ENCODE peak calls at places on chromosomes 3 and 15, in seven cellular contexts. One of them, this sample, is unnamed.

GRCh38 chr15:31887246-31887645 is 143.1 kb upstream of the CHRNA7 start:
- DNase-seq in caudate nucleus: no peak
- DNase-seq in GM12865: no peak
- DNase-seq in activated CD8-positive, alpha-beta memory T cell treated with anti-CD3 and anti-CD28 coated beads, Interleukin-2, amount 50 U/mL, for 4 hours: no peak
- DNase-seq in activated T-helper 1 cell treated with anti-CD3 and anti-CD28 coated beads, Interleukin-12 subunit alpha, Interleukin-12 subunit beta, Interleukin-2, Interleukin-4 antibody, amounts not matched to agents 30 ng/mL and 10 ng/mL and 1 ng/mL, durations not matched to agents 14 hours and 24 hours and 36 hours: no peak
- DNase-seq in stimulated activated effector memory CD8-positive, alpha-beta T cell treated with anti-CD3 and anti-CD28 coated beads, Interleukin-12 subunit alpha, Interleukin-12 subunit beta, amount 100 ng/mL, for 72 hours: no peak
- DNase-seq in NCI-H2081: no peak
- DNase-seq in this sample: no peak

GRCh38 chr3:177141899-177142651 is 55.2 kb downstream of the TBL1XR1 start:
- DNase-seq in stimulated activated effector memory CD8-positive, alpha-beta T cell treated with anti-CD3 and anti-CD28 coated beads, Interleukin-12 subunit alpha, Interleukin-12 subunit beta, amount 100 ng/mL, for 72 hours: no peak
- DNase-seq in GM12865: peak
- DNase-seq in NCI-H2081: no peak
- DNase-seq in activated T-helper 1 cell treated with anti-CD3 and anti-CD28 coated beads, Interleukin-12 subunit alpha, Interleukin-12 subunit beta, Interleukin-2, Interleukin-4 antibody, amounts not matched to agents 30 ng/mL and 10 ng/mL and 1 ng/mL, durations not matched to agents 14 hours and 24 hours and 36 hours: no peak
- DNase-seq in activated CD8-positive, alpha-beta memory T cell treated with anti-CD3 and anti-CD28 coated beads, Interleukin-2, amount 50 U/mL, for 4 hours: no peak
- DNase-seq in caudate nucleus: no peak
- DNase-seq in this sample: no peak

GRCh38 chr15:85010472-85011209 is 29.0 kb downstream of the PDE8A start:
- DNase-seq in caudate nucleus: no peak
- DNase-seq in GM12865: no peak
- DNase-seq in activated T-helper 1 cell treated with anti-CD3 and anti-CD28 coated beads, Interleukin-12 subunit alpha, Interleukin-12 subunit beta, Interleukin-2, Interleukin-4 antibody, amounts not matched to agents 30 ng/mL and 10 ng/mL and 1 ng/mL, durations not matched to agents 14 hours and 24 hours and 36 hours: no peak
- DNase-seq in stimulated activated effector memory CD8-positive, alpha-beta T cell treated with anti-CD3 and anti-CD28 coated beads, Interleukin-12 subunit alpha, Interleukin-12 subunit beta, amount 100 ng/mL, for 72 hours: no peak
- DNase-seq in NCI-H2081: peak
- DNase-seq in activated CD8-positive, alpha-beta memory T cell treated with anti-CD3 and anti-CD28 coated beads, Interleukin-2, amount 50 U/mL, for 4 hours: no peak
- DNase-seq in this sample: peak

GRCh38 chr3:159169828-159170227 is 368.0 kb downstream of the MFSD1 start:
- DNase-seq in NCI-H2081: no peak
- DNase-seq in GM12865: no peak
- DNase-seq in activated T-helper 1 cell treated with anti-CD3 and anti-CD28 coated beads, Interleukin-12 subunit alpha, Interleukin-12 subunit beta, Interleukin-2, Interleukin-4 antibody, amounts not matched to agents 30 ng/mL and 10 ng/mL and 1 ng/mL, durations not matched to agents 14 hours and 24 hours and 36 hours: no peak
- DNase-seq in stimulated activated effector memory CD8-positive, alpha-beta T cell treated with anti-CD3 and anti-CD28 coated beads, Interleukin-12 subunit alpha, Interleukin-12 subunit beta, amount 100 ng/mL, for 72 hours: no peak
- DNase-seq in activated CD8-positive, alpha-beta memory T cell treated with anti-CD3 and anti-CD28 coated beads, Interleukin-2, amount 50 U/mL, for 4 hours: no peak
- DNase-seq in caudate nucleus: no peak
- DNase-seq in this sample: peak

GRCh38 chr3:117488983-117489382 is 779.4 kb downstream of the TUSC7 start:
- DNase-seq in caudate nucleus: no peak
- DNase-seq in stimulated activated effector memory CD8-positive, alpha-beta T cell treated with anti-CD3 and anti-CD28 coated beads, Interleukin-12 subunit alpha, Interleukin-12 subunit beta, amount 100 ng/mL, for 72 hours: no peak
- DNase-seq in NCI-H2081: no peak
- DNase-seq in GM12865: no peak
- DNase-seq in activated CD8-positive, alpha-beta memory T cell treated with anti-CD3 and anti-CD28 coated beads, Interleukin-2, amount 50 U/mL, for 4 hours: no peak
- DNase-seq in activated T-helper 1 cell treated with anti-CD3 and anti-CD28 coated beads, Interleukin-12 subunit alpha, Interleukin-12 subunit beta, Interleukin-2, Interleukin-4 antibody, amounts not matched to agents 30 ng/mL and 10 ng/mL and 1 ng/mL, durations not matched to agents 14 hours and 24 hours and 36 hours: no peak
- DNase-seq in this sample: no peak

GRCh38 chr15:70088887-70089691 is 8.6 kb downstream of the TLE3 start:
- DNase-seq in activated CD8-positive, alpha-beta memory T cell treated with anti-CD3 and anti-CD28 coated beads, Interleukin-2, amount 50 U/mL, for 4 hours: no peak
- DNase-seq in GM12865: no peak
- DNase-seq in caudate nucleus: no peak
- DNase-seq in stimulated activated effector memory CD8-positive, alpha-beta T cell treated with anti-CD3 and anti-CD28 coated beads, Interleukin-12 subunit alpha, Interleukin-12 subunit beta, amount 100 ng/mL, for 72 hours: no peak
- DNase-seq in NCI-H2081: no peak
- DNase-seq in activated T-helper 1 cell treated with anti-CD3 and anti-CD28 coated beads, Interleukin-12 subunit alpha, Interleukin-12 subunit beta, Interleukin-2, Interleukin-4 antibody, amounts not matched to agents 30 ng/mL and 10 ng/mL and 1 ng/mL, durations not matched to agents 14 hours and 24 hours and 36 hours: no peak
- DNase-seq in this sample: no peak

GRCh38 chr3:30259730-30260129 is 346.7 kb upstream of the TGFBR2 start:
- DNase-seq in stimulated activated effector memory CD8-positive, alpha-beta T cell treated with anti-CD3 and anti-CD28 coated beads, Interleukin-12 subunit alpha, Interleukin-12 subunit beta, amount 100 ng/mL, for 72 hours: no peak
- DNase-seq in GM12865: no peak
- DNase-seq in activated T-helper 1 cell treated with anti-CD3 and anti-CD28 coated beads, Interleukin-12 subunit alpha, Interleukin-12 subunit beta, Interleukin-2, Interleukin-4 antibody, amounts not matched to agents 30 ng/mL and 10 ng/mL and 1 ng/mL, durations not matched to agents 14 hours and 24 hours and 36 hours: no peak
- DNase-seq in activated CD8-positive, alpha-beta memory T cell treated with anti-CD3 and anti-CD28 coated beads, Interleukin-2, amount 50 U/mL, for 4 hours: no peak
- DNase-seq in NCI-H2081: no peak
- DNase-seq in caudate nucleus: no peak
- DNase-seq in this sample: no peak

GRCh38 chr15:24956131-24956838 is 1.5 kb downstream of the SNRPN start:
- DNase-seq in NCI-H2081: peak
- DNase-seq in caudate nucleus: peak
- DNase-seq in GM12865: peak
- DNase-seq in activated T-helper 1 cell treated with anti-CD3 and anti-CD28 coated beads, Interleukin-12 subunit alpha, Interleukin-12 subunit beta, Interleukin-2, Interleukin-4 antibody, amounts not matched to agents 30 ng/mL and 10 ng/mL and 1 ng/mL, durations not matched to agents 14 hours and 24 hours and 36 hours: peak
- DNase-seq in activated CD8-positive, alpha-beta memory T cell treated with anti-CD3 and anti-CD28 coated beads, Interleukin-2, amount 50 U/mL, for 4 hours: peak
- DNase-seq in stimulated activated effector memory CD8-positive, alpha-beta T cell treated with anti-CD3 and anti-CD28 coated beads, Interleukin-12 subunit alpha, Interleukin-12 subunit beta, amount 100 ng/mL, for 72 hours: peak
- DNase-seq in this sample: peak

GRCh38 chr3:6935964-6936363 is 75.0 kb downstream of the GRM7 start:
- DNase-seq in stimulated activated effector memory CD8-positive, alpha-beta T cell treated with anti-CD3 and anti-CD28 coated beads, Interleukin-12 subunit alpha, Interleukin-12 subunit beta, amount 100 ng/mL, for 72 hours: no peak
- DNase-seq in GM12865: peak
- DNase-seq in activated CD8-positive, alpha-beta memory T cell treated with anti-CD3 and anti-CD28 coated beads, Interleukin-2, amount 50 U/mL, for 4 hours: no peak
- DNase-seq in NCI-H2081: no peak
- DNase-seq in caudate nucleus: no peak
- DNase-seq in activated T-helper 1 cell treated with anti-CD3 and anti-CD28 coated beads, Interleukin-12 subunit alpha, Interleukin-12 subunit beta, Interleukin-2, Interleukin-4 antibody, amounts not matched to agents 30 ng/mL and 10 ng/mL and 1 ng/mL, durations not matched to agents 14 hours and 24 hours and 36 hours: no peak
- DNase-seq in this sample: no peak

GRCh38 chr3:16064660-16065414 is 109.6 kb upstream of the GALNT15 start:
- DNase-seq in caudate nucleus: peak
- DNase-seq in activated T-helper 1 cell treated with anti-CD3 and anti-CD28 coated beads, Interleukin-12 subunit alpha, Interleukin-12 subunit beta, Interleukin-2, Interleukin-4 antibody, amounts not matched to agents 30 ng/mL and 10 ng/mL and 1 ng/mL, durations not matched to agents 14 hours and 24 hours and 36 hours: no peak
- DNase-seq in activated CD8-positive, alpha-beta memory T cell treated with anti-CD3 and anti-CD28 coated beads, Interleukin-2, amount 50 U/mL, for 4 hours: no peak
- DNase-seq in GM12865: no peak
- DNase-seq in stimulated activated effector memory CD8-positive, alpha-beta T cell treated with anti-CD3 and anti-CD28 coated beads, Interleukin-12 subunit alpha, Interleukin-12 subunit beta, amount 100 ng/mL, for 72 hours: no peak
- DNase-seq in NCI-H2081: peak
- DNase-seq in this sample: peak

GRCh38 chr3:50189274-50189673 is 2.1 kb upstream of the GNAT1 start:
- DNase-seq in NCI-H2081: peak
- DNase-seq in caudate nucleus: peak
- DNase-seq in stimulated activated effector memory CD8-positive, alpha-beta T cell treated with anti-CD3 and anti-CD28 coated beads, Interleukin-12 subunit alpha, Interleukin-12 subunit beta, amount 100 ng/mL, for 72 hours: no peak
- DNase-seq in GM12865: peak
- DNase-seq in activated CD8-positive, alpha-beta memory T cell treated with anti-CD3 and anti-CD28 coated beads, Interleukin-2, amount 50 U/mL, for 4 hours: no peak
- DNase-seq in activated T-helper 1 cell treated with anti-CD3 and anti-CD28 coated beads, Interleukin-12 subunit alpha, Interleukin-12 subunit beta, Interleukin-2, Interleukin-4 antibody, amounts not matched to agents 30 ng/mL and 10 ng/mL and 1 ng/mL, durations not matched to agents 14 hours and 24 hours and 36 hours: no peak
- DNase-seq in this sample: peak

GRCh38 chr15:47688573-47689086 is 28.7 kb upstream of the SEMA6D start:
- DNase-seq in activated CD8-positive, alpha-beta memory T cell treated with anti-CD3 and anti-CD28 coated beads, Interleukin-2, amount 50 U/mL, for 4 hours: no peak
- DNase-seq in activated T-helper 1 cell treated with anti-CD3 and anti-CD28 coated beads, Interleukin-12 subunit alpha, Interleukin-12 subunit beta, Interleukin-2, Interleukin-4 antibody, amounts not matched to agents 30 ng/mL and 10 ng/mL and 1 ng/mL, durations not matched to agents 14 hours and 24 hours and 36 hours: no peak
- DNase-seq in NCI-H2081: no peak
- DNase-seq in GM12865: no peak
- DNase-seq in caudate nucleus: no peak
- DNase-seq in stimulated activated effector memory CD8-positive, alpha-beta T cell treated with anti-CD3 and anti-CD28 coated beads, Interleukin-12 subunit alpha, Interleukin-12 subunit beta, amount 100 ng/mL, for 72 hours: no peak
- DNase-seq in this sample: no peak

GRCh38 chr15:51907136-51907862 is 64.3 kb downstream of the LEO1 start:
- DNase-seq in NCI-H2081: peak
- DNase-seq in caudate nucleus: no peak
- DNase-seq in stimulated activated effector memory CD8-positive, alpha-beta T cell treated with anti-CD3 and anti-CD28 coated beads, Interleukin-12 subunit alpha, Interleukin-12 subunit beta, amount 100 ng/mL, for 72 hours: no peak
- DNase-seq in activated CD8-positive, alpha-beta memory T cell treated with anti-CD3 and anti-CD28 coated beads, Interleukin-2, amount 50 U/mL, for 4 hours: no peak
- DNase-seq in activated T-helper 1 cell treated with anti-CD3 and anti-CD28 coated beads, Interleukin-12 subunit alpha, Interleukin-12 subunit beta, Interleukin-2, Interleukin-4 antibody, amounts not matched to agents 30 ng/mL and 10 ng/mL and 1 ng/mL, durations not matched to agents 14 hours and 24 hours and 36 hours: no peak
- DNase-seq in GM12865: no peak
- DNase-seq in this sample: no peak

GRCh38 chr15:60390931-60391501 is 6.8 kb downstream of the ANXA2 start:
- DNase-seq in stimulated activated effector memory CD8-positive, alpha-beta T cell treated with anti-CD3 and anti-CD28 coated beads, Interleukin-12 subunit alpha, Interleukin-12 subunit beta, amount 100 ng/mL, for 72 hours: no peak
- DNase-seq in caudate nucleus: no peak
- DNase-seq in GM12865: no peak
- DNase-seq in activated T-helper 1 cell treated with anti-CD3 and anti-CD28 coated beads, Interleukin-12 subunit alpha, Interleukin-12 subunit beta, Interleukin-2, Interleukin-4 antibody, amounts not matched to agents 30 ng/mL and 10 ng/mL and 1 ng/mL, durations not matched to agents 14 hours and 24 hours and 36 hours: no peak
- DNase-seq in activated CD8-positive, alpha-beta memory T cell treated with anti-CD3 and anti-CD28 coated beads, Interleukin-2, amount 50 U/mL, for 4 hours: no peak
- DNase-seq in NCI-H2081: peak
- DNase-seq in this sample: no peak

GRCh38 chr3:13204177-13204581 is 130.9 kb upstream of the IQSEC1 start:
- DNase-seq in activated CD8-positive, alpha-beta memory T cell treated with anti-CD3 and anti-CD28 coated beads, Interleukin-2, amount 50 U/mL, for 4 hours: no peak
- DNase-seq in caudate nucleus: no peak
- DNase-seq in stimulated activated effector memory CD8-positive, alpha-beta T cell treated with anti-CD3 and anti-CD28 coated beads, Interleukin-12 subunit alpha, Interleukin-12 subunit beta, amount 100 ng/mL, for 72 hours: no peak
- DNase-seq in GM12865: no peak
- DNase-seq in NCI-H2081: no peak
- DNase-seq in activated T-helper 1 cell treated with anti-CD3 and anti-CD28 coated beads, Interleukin-12 subunit alpha, Interleukin-12 subunit beta, Interleukin-2, Interleukin-4 antibody, amounts not matched to agents 30 ng/mL and 10 ng/mL and 1 ng/mL, durations not matched to agents 14 hours and 24 hours and 36 hours: no peak
- DNase-seq in this sample: no peak

GRCh38 chr3:117281371-117281770 is 571.8 kb downstream of the TUSC7 start:
- DNase-seq in activated T-helper 1 cell treated with anti-CD3 and anti-CD28 coated beads, Interleukin-12 subunit alpha, Interleukin-12 subunit beta, Interleukin-2, Interleukin-4 antibody, amounts not matched to agents 30 ng/mL and 10 ng/mL and 1 ng/mL, durations not matched to agents 14 hours and 24 hours and 36 hours: no peak
- DNase-seq in activated CD8-positive, alpha-beta memory T cell treated with anti-CD3 and anti-CD28 coated beads, Interleukin-2, amount 50 U/mL, for 4 hours: no peak
- DNase-seq in NCI-H2081: no peak
- DNase-seq in GM12865: no peak
- DNase-seq in caudate nucleus: no peak
- DNase-seq in stimulated activated effector memory CD8-positive, alpha-beta T cell treated with anti-CD3 and anti-CD28 coated beads, Interleukin-12 subunit alpha, Interleukin-12 subunit beta, amount 100 ng/mL, for 72 hours: no peak
- DNase-seq in this sample: no peak

GRCh38 chr15:99452728-99453643 is 112.8 kb upstream of the MEF2A start:
- DNase-seq in NCI-H2081: no peak
- DNase-seq in GM12865: peak
- DNase-seq in caudate nucleus: no peak
- DNase-seq in activated CD8-positive, alpha-beta memory T cell treated with anti-CD3 and anti-CD28 coated beads, Interleukin-2, amount 50 U/mL, for 4 hours: no peak
- DNase-seq in activated T-helper 1 cell treated with anti-CD3 and anti-CD28 coated beads, Interleukin-12 subunit alpha, Interleukin-12 subunit beta, Interleukin-2, Interleukin-4 antibody, amounts not matched to agents 30 ng/mL and 10 ng/mL and 1 ng/mL, durations not matched to agents 14 hours and 24 hours and 36 hours: no peak
- DNase-seq in stimulated activated effector memory CD8-positive, alpha-beta T cell treated with anti-CD3 and anti-CD28 coated beads, Interleukin-12 subunit alpha, Interleukin-12 subunit beta, amount 100 ng/mL, for 72 hours: no peak
- DNase-seq in this sample: no peak

GRCh38 chr3:186826316-186826977 is 16.1 kb upstream of the ADIPOQ start:
- DNase-seq in stimulated activated effector memory CD8-positive, alpha-beta T cell treated with anti-CD3 and anti-CD28 coated beads, Interleukin-12 subunit alpha, Interleukin-12 subunit beta, amount 100 ng/mL, for 72 hours: peak
- DNase-seq in NCI-H2081: no peak
- DNase-seq in activated CD8-positive, alpha-beta memory T cell treated with anti-CD3 and anti-CD28 coated beads, Interleukin-2, amount 50 U/mL, for 4 hours: peak
- DNase-seq in GM12865: peak
- DNase-seq in activated T-helper 1 cell treated with anti-CD3 and anti-CD28 coated beads, Interleukin-12 subunit alpha, Interleukin-12 subunit beta, Interleukin-2, Interleukin-4 antibody, amounts not matched to agents 30 ng/mL and 10 ng/mL and 1 ng/mL, durations not matched to agents 14 hours and 24 hours and 36 hours: no peak
- DNase-seq in caudate nucleus: no peak
- DNase-seq in this sample: no peak

GRCh38 chr3:184703657-184704056 is 8.2 kb downstream of the MAGEF1 start:
- DNase-seq in activated T-helper 1 cell treated with anti-CD3 and anti-CD28 coated beads, Interleukin-12 subunit alpha, Interleukin-12 subunit beta, Interleukin-2, Interleukin-4 antibody, amounts not matched to agents 30 ng/mL and 10 ng/mL and 1 ng/mL, durations not matched to agents 14 hours and 24 hours and 36 hours: no peak
- DNase-seq in caudate nucleus: no peak
- DNase-seq in NCI-H2081: no peak
- DNase-seq in stimulated activated effector memory CD8-positive, alpha-beta T cell treated with anti-CD3 and anti-CD28 coated beads, Interleukin-12 subunit alpha, Interleukin-12 subunit beta, amount 100 ng/mL, for 72 hours: no peak
- DNase-seq in activated CD8-positive, alpha-beta memory T cell treated with anti-CD3 and anti-CD28 coated beads, Interleukin-2, amount 50 U/mL, for 4 hours: no peak
- DNase-seq in GM12865: no peak
- DNase-seq in this sample: no peak

GRCh38 chr15:24684313-24684712 is 8.7 kb downstream of the NPAP1 start:
- DNase-seq in stimulated activated effector memory CD8-positive, alpha-beta T cell treated with anti-CD3 and anti-CD28 coated beads, Interleukin-12 subunit alpha, Interleukin-12 subunit beta, amount 100 ng/mL, for 72 hours: no peak
- DNase-seq in caudate nucleus: no peak
- DNase-seq in activated CD8-positive, alpha-beta memory T cell treated with anti-CD3 and anti-CD28 coated beads, Interleukin-2, amount 50 U/mL, for 4 hours: no peak
- DNase-seq in activated T-helper 1 cell treated with anti-CD3 and anti-CD28 coated beads, Interleukin-12 subunit alpha, Interleukin-12 subunit beta, Interleukin-2, Interleukin-4 antibody, amounts not matched to agents 30 ng/mL and 10 ng/mL and 1 ng/mL, durations not matched to agents 14 hours and 24 hours and 36 hours: no peak
- DNase-seq in NCI-H2081: no peak
- DNase-seq in GM12865: no peak
- DNase-seq in this sample: no peak

GRCh38 chr3:11269007-11269406 is 3.2 kb upstream of the ATG7 start:
- DNase-seq in caudate nucleus: no peak
- DNase-seq in activated CD8-positive, alpha-beta memory T cell treated with anti-CD3 and anti-CD28 coated beads, Interleukin-2, amount 50 U/mL, for 4 hours: no peak
- DNase-seq in GM12865: no peak
- DNase-seq in NCI-H2081: no peak
- DNase-seq in activated T-helper 1 cell treated with anti-CD3 and anti-CD28 coated beads, Interleukin-12 subunit alpha, Interleukin-12 subunit beta, Interleukin-2, Interleukin-4 antibody, amounts not matched to agents 30 ng/mL and 10 ng/mL and 1 ng/mL, durations not matched to agents 14 hours and 24 hours and 36 hours: no peak
- DNase-seq in stimulated activated effector memory CD8-positive, alpha-beta T cell treated with anti-CD3 and anti-CD28 coated beads, Interleukin-12 subunit alpha, Interleukin-12 subunit beta, amount 100 ng/mL, for 72 hours: no peak
- DNase-seq in this sample: no peak

GRCh38 chr3:126212629-126213375 is 32.4 kb upstream of the ALDH1L1 start:
- DNase-seq in stimulated activated effector memory CD8-positive, alpha-beta T cell treated with anti-CD3 and anti-CD28 coated beads, Interleukin-12 subunit alpha, Interleukin-12 subunit beta, amount 100 ng/mL, for 72 hours: no peak
- DNase-seq in activated T-helper 1 cell treated with anti-CD3 and anti-CD28 coated beads, Interleukin-12 subunit alpha, Interleukin-12 subunit beta, Interleukin-2, Interleukin-4 antibody, amounts not matched to agents 30 ng/mL and 10 ng/mL and 1 ng/mL, durations not matched to agents 14 hours and 24 hours and 36 hours: no peak
- DNase-seq in NCI-H2081: peak
- DNase-seq in GM12865: no peak
- DNase-seq in activated CD8-positive, alpha-beta memory T cell treated with anti-CD3 and anti-CD28 coated beads, Interleukin-2, amount 50 U/mL, for 4 hours: no peak
- DNase-seq in caudate nucleus: no peak
- DNase-seq in this sample: no peak

GRCh38 chr3:48931944-48932580 is 13.4 kb downstream of the ARIH2 start:
- DNase-seq in stimulated activated effector memory CD8-positive, alpha-beta T cell treated with anti-CD3 and anti-CD28 coated beads, Interleukin-12 subunit alpha, Interleukin-12 subunit beta, amount 100 ng/mL, for 72 hours: no peak
- DNase-seq in activated CD8-positive, alpha-beta memory T cell treated with anti-CD3 and anti-CD28 coated beads, Interleukin-2, amount 50 U/mL, for 4 hours: no peak
- DNase-seq in GM12865: no peak
- DNase-seq in activated T-helper 1 cell treated with anti-CD3 and anti-CD28 coated beads, Interleukin-12 subunit alpha, Interleukin-12 subunit beta, Interleukin-2, Interleukin-4 antibody, amounts not matched to agents 30 ng/mL and 10 ng/mL and 1 ng/mL, durations not matched to agents 14 hours and 24 hours and 36 hours: no peak
- DNase-seq in caudate nucleus: no peak
- DNase-seq in NCI-H2081: no peak
- DNase-seq in this sample: no peak

GRCh38 chr3:82082796-82083195 is 321.4 kb upstream of the GBE1 start:
- DNase-seq in NCI-H2081: no peak
- DNase-seq in GM12865: peak
- DNase-seq in activated CD8-positive, alpha-beta memory T cell treated with anti-CD3 and anti-CD28 coated beads, Interleukin-2, amount 50 U/mL, for 4 hours: no peak
- DNase-seq in caudate nucleus: no peak
- DNase-seq in activated T-helper 1 cell treated with anti-CD3 and anti-CD28 coated beads, Interleukin-12 subunit alpha, Interleukin-12 subunit beta, Interleukin-2, Interleukin-4 antibody, amounts not matched to agents 30 ng/mL and 10 ng/mL and 1 ng/mL, durations not matched to agents 14 hours and 24 hours and 36 hours: no peak
- DNase-seq in stimulated activated effector memory CD8-positive, alpha-beta T cell treated with anti-CD3 and anti-CD28 coated beads, Interleukin-12 subunit alpha, Interleukin-12 subunit beta, amount 100 ng/mL, for 72 hours: no peak
- DNase-seq in this sample: no peak

GRCh38 chr15:74173545-74174215 is at the start of gene ISLR:
- DNase-seq in caudate nucleus: no peak
- DNase-seq in stimulated activated effector memory CD8-positive, alpha-beta T cell treated with anti-CD3 and anti-CD28 coated beads, Interleukin-12 subunit alpha, Interleukin-12 subunit beta, amount 100 ng/mL, for 72 hours: no peak
- DNase-seq in GM12865: no peak
- DNase-seq in activated CD8-positive, alpha-beta memory T cell treated with anti-CD3 and anti-CD28 coated beads, Interleukin-2, amount 50 U/mL, for 4 hours: no peak
- DNase-seq in NCI-H2081: no peak
- DNase-seq in activated T-helper 1 cell treated with anti-CD3 and anti-CD28 coated beads, Interleukin-12 subunit alpha, Interleukin-12 subunit beta, Interleukin-2, Interleukin-4 antibody, amounts not matched to agents 30 ng/mL and 10 ng/mL and 1 ng/mL, durations not matched to agents 14 hours and 24 hours and 36 hours: no peak
- DNase-seq in this sample: no peak

This sample was measured in pulmonary artery endothelial cell.